ENCODE peak calls at places on chromosomes 7 and 10, in seven cellular contexts. One of them, this sample, is unnamed.

GRCh38 chr7:30925117-30925516 is 13.5 kb downstream of the AQP1 start:
- DNase-seq in NB4: no peak
- DNase-seq in RWPE1: no peak
- DNase-seq in AG09309: no peak
- DNase-seq in thoracic aorta: no peak
- DNase-seq in endodermal cell: peak
- DNase-seq in AG10803: no peak
- DNase-seq in this sample: peak

GRCh38 chr7:3695602-3696001 is 394.6 kb downstream of the SDK1 start:
- DNase-seq in NB4: no peak
- DNase-seq in AG09309: no peak
- DNase-seq in RWPE1: no peak
- DNase-seq in AG10803: no peak
- DNase-seq in thoracic aorta: no peak
- DNase-seq in endodermal cell: no peak
- DNase-seq in this sample: no peak

GRCh38 chr7:131071786-131072504 is 255.7 kb upstream of the MKLN1 start:
- DNase-seq in NB4: peak
- DNase-seq in endodermal cell: no peak
- DNase-seq in AG10803: peak
- DNase-seq in AG09309: no peak
- DNase-seq in thoracic aorta: no peak
- DNase-seq in RWPE1: no peak
- DNase-seq in this sample: peak

GRCh38 chr10:968546-969199 is 19.6 kb upstream of the GTPBP4 start:
- DNase-seq in AG09309: no peak
- DNase-seq in endodermal cell: no peak
- DNase-seq in NB4: no peak
- DNase-seq in RWPE1: no peak
- DNase-seq in AG10803: no peak
- DNase-seq in thoracic aorta: no peak
- DNase-seq in this sample: no peak

GRCh38 chr7:2412587-2413201 is 9.3 kb downstream of the CHST12 start:
- DNase-seq in RWPE1: no peak
- DNase-seq in thoracic aorta: no peak
- DNase-seq in AG09309: no peak
- DNase-seq in NB4: no peak
- DNase-seq in endodermal cell: no peak
- DNase-seq in AG10803: no peak
- DNase-seq in this sample: no peak

GRCh38 chr7:122802211-122802833 is 83.9 kb downstream of the CADPS2 start:
- DNase-seq in RWPE1: no peak
- DNase-seq in NB4: no peak
- DNase-seq in AG09309: no peak
- DNase-seq in thoracic aorta: no peak
- DNase-seq in endodermal cell: peak
- DNase-seq in AG10803: no peak
- DNase-seq in this sample: no peak

GRCh38 chr10:69854685-69855345 is 53.1 kb downstream of the COL13A1 start:
- DNase-seq in endodermal cell: no peak
- DNase-seq in AG10803: no peak
- DNase-seq in RWPE1: no peak
- DNase-seq in NB4: no peak
- DNase-seq in thoracic aorta: no peak
- DNase-seq in AG09309: no peak
- DNase-seq in this sample: no peak

GRCh38 chr7:99928188-99928587 is 1.2 kb downstream of the GJC3 start:
- DNase-seq in NB4: no peak
- DNase-seq in RWPE1: no peak
- DNase-seq in thoracic aorta: no peak
- DNase-seq in AG10803: no peak
- DNase-seq in AG09309: no peak
- DNase-seq in endodermal cell: no peak
- DNase-seq in this sample: no peak

GRCh38 chr10:1256139-1256720 is 200.0 kb downstream of the WDR37 start:
- DNase-seq in AG10803: no peak
- DNase-seq in AG09309: no peak
- DNase-seq in thoracic aorta: no peak
- DNase-seq in NB4: no peak
- DNase-seq in endodermal cell: peak
- DNase-seq in RWPE1: no peak
- DNase-seq in this sample: no peak

GRCh38 chr7:15561840-15562239 is at the start of gene AGMO:
- DNase-seq in thoracic aorta: peak
- DNase-seq in AG09309: no peak
- DNase-seq in NB4: no peak
- DNase-seq in endodermal cell: no peak
- DNase-seq in RWPE1: no peak
- DNase-seq in AG10803: no peak
- DNase-seq in this sample: no peak

GRCh38 chr7:93578762-93579161 is 4.2 kb upstream of the CALCR start:
- DNase-seq in thoracic aorta: no peak
- DNase-seq in AG09309: no peak
- DNase-seq in endodermal cell: no peak
- DNase-seq in AG10803: no peak
- DNase-seq in RWPE1: no peak
- DNase-seq in NB4: no peak
- DNase-seq in this sample: no peak

GRCh38 chr7:93574646-93575554 is at the start of gene CALCR:
- DNase-seq in endodermal cell: peak
- DNase-seq in AG09309: no peak
- DNase-seq in thoracic aorta: no peak
- DNase-seq in AG10803: no peak
- DNase-seq in RWPE1: no peak
- DNase-seq in NB4: no peak
- DNase-seq in this sample: no peak

GRCh38 chr7:93574269-93574645 is 267 bp downstream of the CALCR start:
- DNase-seq in NB4: no peak
- DNase-seq in thoracic aorta: no peak
- DNase-seq in AG09309: no peak
- DNase-seq in endodermal cell: peak
- DNase-seq in AG10803: no peak
- DNase-seq in RWPE1: no peak
- DNase-seq in this sample: no peak

GRCh38 chr7:93575555-93576397 is 1.3 kb upstream of the CALCR start:
- DNase-seq in RWPE1: no peak
- DNase-seq in NB4: no peak
- DNase-seq in endodermal cell: peak
- DNase-seq in thoracic aorta: no peak
- DNase-seq in AG09309: no peak
- DNase-seq in AG10803: no peak
- DNase-seq in this sample: no peak
- TF ChIP-seq CTCF in RWPE1: no peak
- TF ChIP-seq CTCF in NB4: no peak
- TF ChIP-seq CTCF in endodermal cell: peak
- TF ChIP-seq CTCF in thoracic aorta: no peak
- TF ChIP-seq CTCF in AG09309: no peak
- TF ChIP-seq CTCF in AG10803: no peak
- TF ChIP-seq CTCF in this sample: no peak

DNA sequence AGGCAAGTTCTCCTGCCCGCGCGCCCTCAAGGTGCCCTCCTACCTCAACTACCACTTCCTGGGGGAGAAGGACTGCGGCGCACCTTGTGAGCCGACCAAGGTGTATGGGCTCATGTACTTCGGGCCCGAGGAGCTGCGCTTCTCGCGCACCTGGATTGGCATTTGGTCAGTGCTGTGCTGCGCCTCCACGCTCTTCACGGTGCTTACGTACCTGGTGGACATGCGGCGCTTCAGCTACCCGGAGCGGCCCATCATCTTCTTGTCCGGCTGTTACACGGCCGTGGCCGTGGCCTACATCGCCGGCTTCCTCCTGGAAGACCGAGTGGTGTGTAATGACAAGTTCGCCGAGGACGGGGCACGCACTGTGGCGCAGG is 1.4 kb downstream of the FZD1 start:
- DNase-seq in endodermal cell: peak
- DNase-seq in thoracic aorta: no peak
- DNase-seq in AG09309: no peak
- DNase-seq in RWPE1: no peak
- DNase-seq in NB4: no peak
- DNase-seq in AG10803: no peak
- DNase-seq in this sample: peak
- TF ChIP-seq CTCF in endodermal cell: no peak
- TF ChIP-seq CTCF in thoracic aorta: no peak
- TF ChIP-seq CTCF in AG09309: no peak
- TF ChIP-seq CTCF in RWPE1: no peak
- TF ChIP-seq CTCF in NB4: no peak
- TF ChIP-seq CTCF in AG10803: no peak
- TF ChIP-seq CTCF in this sample: no peak

GRCh38 chr10:110919971-110920881 is 822 bp downstream of the SHOC2 start:
- DNase-seq in AG10803: peak
- DNase-seq in NB4: peak
- DNase-seq in AG09309: no peak
- DNase-seq in endodermal cell: peak
- DNase-seq in thoracic aorta: no peak
- DNase-seq in RWPE1: peak
- DNase-seq in this sample: peak

GRCh38 chr10:110916554-110917346 is 2.2 kb downstream of the BBIP1 start:
- DNase-seq in NB4: peak
- DNase-seq in AG10803: peak
- DNase-seq in thoracic aorta: no peak
- DNase-seq in endodermal cell: no peak
- DNase-seq in AG09309: peak
- DNase-seq in RWPE1: no peak
- DNase-seq in this sample: no peak

GRCh38 chr10:110918269-110918632 is 729 bp downstream of the BBIP1 start:
- DNase-seq in NB4: no peak
- DNase-seq in endodermal cell: peak
- DNase-seq in AG10803: peak
- DNase-seq in RWPE1: peak
- DNase-seq in thoracic aorta: peak
- DNase-seq in AG09309: peak
- DNase-seq in this sample: no peak

GRCh38 chr10:110918633-110919348 is at the start of gene BBIP1:
- DNase-seq in endodermal cell: no peak
- DNase-seq in AG10803: peak
- DNase-seq in AG09309: peak
- DNase-seq in RWPE1: peak
- DNase-seq in thoracic aorta: peak
- DNase-seq in NB4: peak
- DNase-seq in this sample: peak

DNA sequence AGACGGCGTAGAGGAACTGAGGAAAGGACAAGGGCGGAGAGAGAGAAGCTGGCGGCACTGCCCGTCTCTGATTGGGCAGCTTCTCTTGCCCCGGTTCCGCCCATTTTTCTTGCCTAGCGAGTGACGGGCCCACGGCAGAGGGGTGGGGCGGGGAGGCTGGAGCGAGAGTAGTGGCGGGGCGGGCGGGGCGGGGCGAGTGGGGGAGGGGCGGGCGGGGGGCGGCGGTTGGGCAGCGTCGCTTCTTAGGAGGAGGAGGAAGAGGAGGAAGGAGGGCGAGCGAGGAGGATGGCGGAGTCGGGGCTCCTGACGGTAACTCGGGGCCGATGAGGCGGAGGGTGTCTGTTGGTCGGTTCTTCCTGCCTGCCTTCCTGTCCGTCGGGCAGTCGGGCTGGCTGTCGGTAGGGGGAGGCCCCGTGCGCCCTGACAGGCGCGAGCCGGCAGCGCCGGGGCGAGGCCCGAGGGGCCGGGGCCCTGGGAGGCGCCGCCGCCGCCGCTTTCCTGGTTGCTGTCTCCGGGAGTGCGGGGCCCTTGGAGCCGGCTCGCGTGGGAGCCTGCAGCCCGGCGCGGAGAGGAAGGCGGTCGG is at the start of gene SHOC2:
- DNase-seq in AG09309: no peak
- DNase-seq in RWPE1: peak
- DNase-seq in endodermal cell: peak
- DNase-seq in thoracic aorta: no peak
- DNase-seq in NB4: no peak
- DNase-seq in AG10803: no peak
- DNase-seq in this sample: no peak
- TF ChIP-seq CTCF in AG09309: peak
- TF ChIP-seq CTCF in RWPE1: no peak
- TF ChIP-seq CTCF in endodermal cell: peak
- TF ChIP-seq CTCF in thoracic aorta: no peak
- TF ChIP-seq CTCF in NB4: peak
- TF ChIP-seq CTCF in AG10803: peak
- TF ChIP-seq CTCF in this sample: no peak

GRCh38 chr10:25026463-25026862 is 10.1 kb downstream of the THNSL1 start:
- DNase-seq in AG10803: peak
- DNase-seq in AG09309: no peak
- DNase-seq in endodermal cell: no peak
- DNase-seq in RWPE1: peak
- DNase-seq in thoracic aorta: no peak
- DNase-seq in NB4: no peak
- DNase-seq in this sample: no peak
- TF ChIP-seq CTCF in AG10803: no peak
- TF ChIP-seq CTCF in AG09309: no peak
- TF ChIP-seq CTCF in endodermal cell: peak
- TF ChIP-seq CTCF in RWPE1: peak
- TF ChIP-seq CTCF in thoracic aorta: no peak
- TF ChIP-seq CTCF in NB4: no peak
- TF ChIP-seq CTCF in this sample: no peak

GRCh38 chr7:86598311-86598710 is 45.4 kb upstream of the GRM3 start:
- DNase-seq in endodermal cell: peak
- DNase-seq in RWPE1: no peak
- DNase-seq in thoracic aorta: no peak
- DNase-seq in NB4: peak
- DNase-seq in AG10803: no peak
- DNase-seq in AG09309: no peak
- DNase-seq in this sample: no peak
- TF ChIP-seq CTCF in endodermal cell: peak
- TF ChIP-seq CTCF in RWPE1: no peak
- TF ChIP-seq CTCF in thoracic aorta: no peak
- TF ChIP-seq CTCF in NB4: peak
- TF ChIP-seq CTCF in AG10803: no peak
- TF ChIP-seq CTCF in AG09309: no peak
- TF ChIP-seq CTCF in this sample: no peak

DNA sequence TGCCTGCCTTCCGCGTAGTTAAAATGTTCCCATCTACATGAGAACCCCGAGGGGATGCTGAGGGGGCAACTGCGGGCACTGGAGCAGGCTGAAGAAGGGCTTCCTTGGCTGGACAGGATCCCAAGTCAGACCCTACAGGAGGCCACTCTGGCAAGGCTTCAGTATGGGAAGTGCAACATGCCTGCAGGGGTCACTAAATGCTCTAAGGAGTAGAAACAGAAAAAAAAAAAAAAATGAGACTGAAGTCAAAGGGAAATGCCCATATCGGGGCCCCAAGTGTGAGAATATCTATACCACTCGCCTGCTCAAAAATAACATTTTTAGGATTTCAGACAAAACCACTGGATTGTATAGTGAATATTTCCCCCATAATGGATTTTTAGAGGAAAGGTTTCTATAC is 33.5 kb downstream of the FAM204A start:
- DNase-seq in AG09309: no peak
- DNase-seq in thoracic aorta: no peak
- DNase-seq in endodermal cell: peak
- DNase-seq in AG10803: no peak
- DNase-seq in RWPE1: no peak
- DNase-seq in NB4: no peak
- DNase-seq in this sample: no peak
- TF ChIP-seq CTCF in AG09309: no peak
- TF ChIP-seq CTCF in thoracic aorta: no peak
- TF ChIP-seq CTCF in endodermal cell: peak
- TF ChIP-seq CTCF in AG10803: no peak
- TF ChIP-seq CTCF in RWPE1: no peak
- TF ChIP-seq CTCF in NB4: no peak
- TF ChIP-seq CTCF in this sample: no peak